ENCODE peak calls at places on chromosomes 7 and 10, in nine cellular contexts. S is Peyer's patch, Y is AG04450, E is caudate nucleus, T is left ventricle myocardium inferior, O is RWPE1, I is heart right ventricle, L is pancreas, A is H9. P is an unnamed sample.

GRCh38 chr10:123882681-123883445 is 8.7 kb downstream of the CPXM2 start:
- DNase-seq in S (peak), Y (no peak), E (no peak), T (no peak), O (no peak), I (no peak), L (no peak), A (no peak), P (no peak)

GRCh38 chr7:155609185-155609584 is 35.3 kb upstream of the RBM33 start:
- DNase-seq in S (no peak), Y (no peak), E (no peak), T (no peak), O (no peak), I (no peak), L (no peak), A (no peak), P (no peak)

GRCh38 chr7:140028311-140028710 is 34.4 kb downstream of the PARP12 start:
- DNase-seq in S (no peak), Y (no peak), E (no peak), T (no peak), O (no peak), I (no peak), L (no peak), A (no peak), P (no peak)

GRCh38 chr10:132539431-132539839 is 1.8 kb downstream of the INPP5A start:
- DNase-seq in S (peak), Y (no peak), E (no peak), T (peak), O (no peak), I (no peak), L (peak), A (no peak), P (no peak)

GRCh38 chr10:1348773-1349050 is 292.5 kb downstream of the WDR37 start:
- DNase-seq in S (no peak), Y (no peak), E (no peak), T (no peak), O (no peak), I (no peak), L (no peak), A (no peak), P (no peak)

GRCh38 chr10:110620108-110620719 is 23.9 kb upstream of the RBM20 start:
- DNase-seq in S (no peak), Y (no peak), E (no peak), T (no peak), O (no peak), I (no peak), L (no peak), A (no peak), P (no peak)

GRCh38 chr10:86651631-86652331 is 2.6 kb upstream of the OPN4 start:
- DNase-seq in S (peak), Y (no peak), E (no peak), T (no peak), O (no peak), I (no peak), L (peak), A (peak), P (no peak)

GRCh38 chr10:60396766-60397165 is 7.1 kb upstream of the ANK3 start:
- DNase-seq in S (no peak), Y (no peak), E (no peak), T (no peak), O (no peak), I (no peak), L (no peak), A (no peak), P (no peak)

GRCh38 chr10:129371543-129371942 is 95.5 kb upstream of the MGMT start:
- DNase-seq in S (no peak), Y (no peak), E (no peak), T (no peak), O (no peak), I (no peak), L (no peak), A (no peak), P (no peak)

GRCh38 chr10:121579656-121580055 is 18.6 kb downstream of the FGFR2 start:
- DNase-seq in S (no peak), Y (no peak), E (no peak), T (no peak), O (peak), I (no peak), L (no peak), A (peak), P (no peak)

GRCh38 chr10:121578298-121578697 is 19.9 kb downstream of the FGFR2 start:
- DNase-seq in S (no peak), Y (no peak), E (no peak), T (no peak), O (no peak), I (no peak), L (no peak), A (no peak), P (no peak)

GRCh38 chr10:121583258-121583657 is 15.0 kb downstream of the FGFR2 start:
- DNase-seq in S (no peak), Y (no peak), E (no peak), T (no peak), O (no peak), I (no peak), L (no peak), A (no peak), P (no peak)

GRCh38 chr10:121578965-121579364 is 19.3 kb downstream of the FGFR2 start:
- DNase-seq in S (no peak), Y (no peak), E (no peak), T (no peak), O (no peak), I (no peak), L (no peak), A (no peak), P (no peak)

DNA sequence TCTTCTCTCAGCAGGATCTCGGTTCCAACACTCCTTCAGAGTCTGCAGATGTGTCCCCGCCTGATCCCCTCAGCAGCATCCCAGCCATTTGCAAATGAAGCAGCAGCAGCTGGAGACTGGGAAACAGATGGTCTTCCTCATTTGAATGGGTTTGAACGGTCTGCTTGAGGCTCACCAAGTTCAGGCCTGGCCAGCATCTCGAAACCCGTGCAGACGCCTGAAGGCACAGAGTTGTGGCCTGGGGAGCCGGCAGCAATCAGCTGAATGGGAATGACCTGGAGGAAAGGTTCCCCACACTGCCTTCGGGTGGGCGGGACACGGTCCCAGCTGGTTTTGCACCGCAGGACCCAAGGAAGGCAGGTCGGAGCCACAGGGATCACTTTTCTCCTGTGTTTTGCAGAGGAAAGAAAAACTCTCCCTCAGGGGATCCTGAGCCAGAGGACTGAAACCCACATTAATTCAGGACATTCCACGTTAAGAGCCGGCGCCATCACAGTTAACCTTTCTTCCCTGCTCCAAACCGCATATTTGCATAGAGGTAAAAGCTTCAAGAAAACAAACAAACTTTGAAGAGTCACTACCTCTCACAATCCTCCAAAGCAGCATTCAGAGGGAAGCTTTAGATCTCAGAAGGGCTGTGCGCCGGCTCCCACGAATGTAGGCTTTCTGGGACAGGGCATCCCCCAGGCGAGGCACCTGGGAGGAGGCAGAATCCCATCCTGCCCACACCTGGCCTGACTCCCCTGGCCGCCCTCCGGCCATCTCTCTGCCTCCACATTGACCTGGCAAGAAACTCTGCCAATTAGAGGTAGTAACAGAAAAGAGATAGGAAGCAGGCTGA is 17.7 kb downstream of the FGFR2 start:
- DNase-seq in S (no peak), Y (no peak), E (no peak), T (no peak), O (no peak), I (no peak), L (no peak), A (peak), P (no peak)
- H3K27ac ChIP-seq in S (no peak), Y (no peak), E (no peak), T (no peak), O (no peak), I (no peak), L (no peak), A (peak), P (peak)

DNA sequence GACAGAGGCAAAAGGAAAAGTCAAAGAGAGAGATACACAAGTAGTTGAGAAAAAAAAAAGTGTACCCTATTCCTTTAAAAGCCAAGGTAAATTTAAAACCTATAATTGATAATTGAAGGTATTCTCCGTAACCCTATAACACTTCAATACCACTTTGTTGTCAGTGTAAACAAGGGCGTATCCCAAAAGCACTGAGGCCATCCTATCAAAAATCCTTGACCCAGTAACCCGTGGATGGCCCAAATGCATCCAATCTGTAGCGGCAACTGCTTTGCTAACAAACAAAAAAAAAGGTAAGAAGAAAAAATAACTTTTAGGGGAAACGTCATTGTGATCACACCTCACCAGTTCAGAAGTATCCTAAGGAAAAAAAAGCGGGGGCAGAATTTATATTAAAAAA is 5.1 kb upstream of the NAPEPLD start:
- DNase-seq in S (no peak), Y (no peak), E (no peak), T (no peak), O (no peak), I (no peak), L (no peak), A (no peak), P (no peak)
- H3K27ac ChIP-seq in S (peak), Y (no peak), E (no peak), T (no peak), O (no peak), I (no peak), L (no peak), A (no peak), P (no peak)

GRCh38 chr7:35185908-35186731 is 67.8 kb downstream of the TBX20 start:
- DNase-seq in S (no peak), Y (no peak), E (peak), T (peak), O (no peak), I (peak), L (peak), A (peak), P (no peak)
- H3K27ac ChIP-seq in S (no peak), Y (no peak), E (no peak), T (peak), O (no peak), I (peak), L (no peak), A (no peak), P (no peak)

GRCh38 chr10:101668566-101668965 is 26.4 kb downstream of the FBXW4 start:
- DNase-seq in S (no peak), Y (no peak), E (no peak), T (no peak), O (no peak), I (no peak), L (no peak), A (no peak), P (no peak)
- H3K27ac ChIP-seq in S (no peak), Y (no peak), E (no peak), T (no peak), O (no peak), I (no peak), L (no peak), A (no peak), P (no peak)

DNA sequence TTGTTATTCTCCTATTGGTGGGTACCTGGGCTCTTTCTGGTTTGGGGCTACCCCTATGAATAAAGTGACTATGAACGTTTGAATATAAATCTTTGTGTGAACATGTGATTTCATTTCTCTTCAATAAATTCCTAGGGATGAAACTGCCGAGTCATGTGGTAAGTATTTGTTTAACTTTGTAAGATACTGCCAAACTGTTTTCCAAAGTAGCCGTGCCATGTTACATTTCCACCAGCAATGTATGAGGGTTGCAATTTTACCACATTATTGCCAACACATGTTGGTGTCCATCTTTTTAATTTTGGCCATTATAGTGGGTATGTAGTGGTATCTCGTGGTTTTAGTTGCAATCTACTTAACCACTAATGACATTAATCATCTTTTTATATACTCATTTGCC is 94.7 kb downstream of the ZNRF2 start:
- DNase-seq in S (no peak), Y (no peak), E (no peak), T (no peak), O (no peak), I (no peak), L (no peak), A (no peak), P (no peak)
- H3K27ac ChIP-seq in S (no peak), Y (no peak), E (no peak), T (no peak), O (no peak), I (no peak), L (no peak), A (no peak), P (no peak)

DNA sequence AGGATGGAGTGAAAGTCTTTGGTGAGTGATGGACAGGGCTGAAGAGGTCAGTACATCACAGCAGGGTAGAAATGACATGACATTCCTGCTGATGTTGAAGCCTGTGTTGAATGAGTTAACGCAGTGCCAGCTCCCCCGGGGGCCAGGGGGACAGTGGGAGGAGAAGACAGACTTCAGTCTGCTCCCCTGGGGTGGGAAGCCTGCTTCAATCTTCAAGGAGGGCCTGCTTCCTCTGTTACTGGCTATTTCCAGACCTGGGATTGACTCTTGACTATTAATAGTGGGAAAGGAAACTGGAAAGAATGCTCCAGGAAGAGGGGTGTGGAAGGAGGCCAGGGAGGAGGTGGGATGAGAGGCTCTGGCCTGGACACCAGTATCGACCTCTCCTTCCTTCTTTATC is 27.2 kb downstream of the PODXL start:
- DNase-seq in S (no peak), Y (no peak), E (no peak), T (no peak), O (no peak), I (no peak), L (peak), A (no peak), P (no peak)
- H3K27ac ChIP-seq in S (no peak), Y (no peak), E (no peak), T (peak), O (no peak), I (peak), L (no peak), A (no peak), P (no peak)